ENCODE peak calls at places on chromosomes 7 and 10, in ten cellular contexts. One of them, this sample, is unnamed.

GRCh38 chr10:51103818-51104217 is 29.5 kb downstream of the PRKG1 start:
- ATAC-seq in HepG2: no peak
- ATAC-seq in upper lobe of left lung: no peak
- ATAC-seq in HCT116: no peak
- ATAC-seq in K562: no peak
- ATAC-seq in right lobe of liver: no peak
- ATAC-seq in A549: no peak
- ATAC-seq in body of pancreas: no peak
- ATAC-seq in gastrocnemius medialis: no peak
- ATAC-seq in heart left ventricle: no peak
- ATAC-seq in this sample: no peak

GRCh38 chr7:108404509-108405435 is 51.5 kb downstream of the NRCAM start:
- ATAC-seq in HepG2: no peak
- ATAC-seq in upper lobe of left lung: no peak
- ATAC-seq in HCT116: no peak
- ATAC-seq in K562: no peak
- ATAC-seq in right lobe of liver: no peak
- ATAC-seq in A549: no peak
- ATAC-seq in body of pancreas: no peak
- ATAC-seq in gastrocnemius medialis: no peak
- ATAC-seq in heart left ventricle: no peak
- ATAC-seq in this sample: no peak

GRCh38 chr10:6953131-6953834 is 373.2 kb upstream of the PRKCQ start:
- ATAC-seq in HepG2: no peak
- ATAC-seq in upper lobe of left lung: no peak
- ATAC-seq in HCT116: no peak
- ATAC-seq in K562: no peak
- ATAC-seq in right lobe of liver: no peak
- ATAC-seq in A549: no peak
- ATAC-seq in body of pancreas: no peak
- ATAC-seq in gastrocnemius medialis: no peak
- ATAC-seq in heart left ventricle: peak; percentile 46
- ATAC-seq in this sample: peak; percentile 65

GRCh38 chr10:19654576-19654975 is 161.7 kb upstream of the PLXDC2 start:
- ATAC-seq in HepG2: no peak
- ATAC-seq in upper lobe of left lung: no peak
- ATAC-seq in HCT116: no peak
- ATAC-seq in K562: no peak
- ATAC-seq in right lobe of liver: no peak
- ATAC-seq in A549: no peak
- ATAC-seq in body of pancreas: no peak
- ATAC-seq in gastrocnemius medialis: no peak
- ATAC-seq in heart left ventricle: peak; percentile 54
- ATAC-seq in this sample: no peak

GRCh38 chr7:129166745-129167144 is 21.7 kb upstream of the SMO start:
- ATAC-seq in HepG2: no peak
- ATAC-seq in upper lobe of left lung: no peak
- ATAC-seq in HCT116: no peak
- ATAC-seq in K562: no peak
- ATAC-seq in right lobe of liver: no peak
- ATAC-seq in A549: no peak
- ATAC-seq in body of pancreas: no peak
- ATAC-seq in gastrocnemius medialis: no peak
- ATAC-seq in heart left ventricle: no peak
- ATAC-seq in this sample: no peak

GRCh38 chr7:43302211-43302711 is 189.8 kb downstream of the HECW1 start:
- ATAC-seq in HepG2: peak; percentile 98
- ATAC-seq in upper lobe of left lung: peak; percentile 41
- ATAC-seq in HCT116: peak; percentile 61
- ATAC-seq in K562: no peak
- ATAC-seq in right lobe of liver: peak; percentile 33
- ATAC-seq in A549: peak; percentile 54
- ATAC-seq in body of pancreas: no peak
- ATAC-seq in gastrocnemius medialis: no peak
- ATAC-seq in heart left ventricle: no peak
- ATAC-seq in this sample: peak; percentile 22

GRCh38 chr10:42367532-42368230 is 270.7 kb downstream of the ZNF33B start:
- ATAC-seq in HepG2: peak; percentile 93
- ATAC-seq in upper lobe of left lung: peak; percentile 78
- ATAC-seq in HCT116: no peak
- ATAC-seq in K562: peak; percentile 99
- ATAC-seq in right lobe of liver: peak; percentile 97
- ATAC-seq in A549: no peak
- ATAC-seq in body of pancreas: peak; percentile 99
- ATAC-seq in gastrocnemius medialis: peak; percentile 54
- ATAC-seq in heart left ventricle: peak; percentile 100
- ATAC-seq in this sample: peak; percentile 81

GRCh38 chr7:99648843-99649242 is 31.0 kb downstream of the CYP3A5 start:
- ATAC-seq in HepG2: no peak
- ATAC-seq in upper lobe of left lung: no peak
- ATAC-seq in HCT116: no peak
- ATAC-seq in K562: no peak
- ATAC-seq in right lobe of liver: no peak
- ATAC-seq in A549: no peak
- ATAC-seq in body of pancreas: no peak
- ATAC-seq in gastrocnemius medialis: no peak
- ATAC-seq in heart left ventricle: no peak
- ATAC-seq in this sample: no peak

GRCh38 chr10:14060320-14061070 is 270.2 kb downstream of the FRMD4A start:
- ATAC-seq in HepG2: no peak
- ATAC-seq in upper lobe of left lung: peak; percentile 5
- ATAC-seq in HCT116: no peak
- ATAC-seq in K562: no peak
- ATAC-seq in right lobe of liver: no peak
- ATAC-seq in A549: no peak
- ATAC-seq in body of pancreas: no peak
- ATAC-seq in gastrocnemius medialis: no peak
- ATAC-seq in heart left ventricle: peak; percentile 42
- ATAC-seq in this sample: no peak

GRCh38 chr10:101875068-101875688 is 31.6 kb upstream of the KCNIP2 start:
- ATAC-seq in HepG2: no peak
- ATAC-seq in upper lobe of left lung: no peak
- ATAC-seq in HCT116: no peak
- ATAC-seq in K562: no peak
- ATAC-seq in right lobe of liver: no peak
- ATAC-seq in A549: no peak
- ATAC-seq in body of pancreas: no peak
- ATAC-seq in gastrocnemius medialis: no peak
- ATAC-seq in heart left ventricle: no peak
- ATAC-seq in this sample: no peak

GRCh38 chr10:32937824-32938482 is 20.1 kb downstream of the ITGB1 start:
- ATAC-seq in HepG2: peak; percentile 62
- ATAC-seq in upper lobe of left lung: peak; percentile 49
- ATAC-seq in HCT116: no peak
- ATAC-seq in K562: peak; percentile 55
- ATAC-seq in right lobe of liver: peak; percentile 57
- ATAC-seq in A549: peak; percentile 29
- ATAC-seq in body of pancreas: peak; percentile 66
- ATAC-seq in gastrocnemius medialis: peak; percentile 41
- ATAC-seq in heart left ventricle: peak; percentile 51
- ATAC-seq in this sample: peak; percentile 66

GRCh38 chr7:18860226-18860625 is 257.2 kb downstream of the TWIST1 start:
- ATAC-seq in HepG2: no peak
- ATAC-seq in upper lobe of left lung: no peak
- ATAC-seq in HCT116: no peak
- ATAC-seq in K562: no peak
- ATAC-seq in right lobe of liver: no peak
- ATAC-seq in A549: no peak
- ATAC-seq in body of pancreas: no peak
- ATAC-seq in gastrocnemius medialis: no peak
- ATAC-seq in heart left ventricle: no peak
- ATAC-seq in this sample: no peak

GRCh38 chr10:74118794-74119193 is 31.8 kb downstream of the AP3M1 start:
- ATAC-seq in HepG2: peak; percentile 37
- ATAC-seq in upper lobe of left lung: no peak
- ATAC-seq in HCT116: peak; percentile 97
- ATAC-seq in K562: peak; percentile 58
- ATAC-seq in right lobe of liver: peak; percentile 36
- ATAC-seq in A549: peak; percentile 85
- ATAC-seq in body of pancreas: no peak
- ATAC-seq in gastrocnemius medialis: peak; percentile 24
- ATAC-seq in heart left ventricle: peak; percentile 17
- ATAC-seq in this sample: no peak

GRCh38 chr10:75250934-75251333 is 15.2 kb upstream of the COMTD1 start:
- ATAC-seq in HepG2: peak; percentile 38
- ATAC-seq in upper lobe of left lung: no peak
- ATAC-seq in HCT116: peak; percentile 68
- ATAC-seq in K562: no peak
- ATAC-seq in right lobe of liver: no peak
- ATAC-seq in A549: peak; percentile 38
- ATAC-seq in body of pancreas: no peak
- ATAC-seq in gastrocnemius medialis: no peak
- ATAC-seq in heart left ventricle: no peak
- ATAC-seq in this sample: no peak

DNA sequence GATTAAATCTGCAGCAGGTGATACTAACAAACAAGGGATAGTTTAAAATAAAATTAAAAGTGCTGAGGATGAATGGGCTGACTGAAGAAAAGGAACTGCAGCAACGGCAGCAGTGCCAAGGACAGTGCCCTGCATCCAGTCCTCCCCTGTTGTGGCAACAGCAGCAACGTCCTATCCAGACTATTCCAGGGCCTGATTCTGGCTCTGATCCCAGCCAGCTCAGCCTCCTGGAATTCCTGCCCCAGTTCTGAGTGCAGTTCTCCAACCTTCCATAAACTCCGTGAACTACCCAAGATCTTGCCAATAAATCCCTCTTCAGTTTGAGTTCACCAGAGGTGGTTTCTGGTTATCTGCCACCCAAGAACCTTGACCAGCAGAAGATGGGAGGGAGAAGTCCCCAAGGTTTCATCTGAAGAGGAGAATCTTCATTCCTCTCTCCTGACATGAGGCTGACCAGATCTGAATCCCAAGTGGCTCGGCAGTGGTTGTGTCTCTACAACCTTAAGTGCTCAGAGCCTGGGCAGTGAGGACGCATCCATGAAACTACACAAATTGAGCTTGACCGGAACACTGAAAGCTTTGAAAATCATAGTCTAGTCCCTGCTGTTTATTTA is 115.8 kb downstream of the SORBS1 start:
- ATAC-seq in HepG2: peak; percentile 48
- ATAC-seq in upper lobe of left lung: peak; percentile 89
- ATAC-seq in HCT116: peak; percentile 82
- ATAC-seq in K562: no peak
- ATAC-seq in right lobe of liver: peak; percentile 91
- ATAC-seq in A549: peak; percentile 94
- ATAC-seq in body of pancreas: peak; percentile 74
- ATAC-seq in gastrocnemius medialis: peak; percentile 91
- ATAC-seq in heart left ventricle: peak; percentile 89
- ATAC-seq in this sample: peak; percentile 84
- TF ChIP-seq POLR2A in HepG2: no peak
- TF ChIP-seq POLR2A in upper lobe of left lung: no peak
- TF ChIP-seq POLR2A in HCT116: no peak
- TF ChIP-seq POLR2A in K562: no peak
- TF ChIP-seq POLR2A in right lobe of liver: peak; percentile 20
- TF ChIP-seq POLR2A in A549: no peak
- TF ChIP-seq POLR2A in body of pancreas: no peak
- TF ChIP-seq POLR2A in gastrocnemius medialis: no peak
- TF ChIP-seq POLR2A in heart left ventricle: no peak
- TF ChIP-seq POLR2A in this sample: no peak

DNA sequence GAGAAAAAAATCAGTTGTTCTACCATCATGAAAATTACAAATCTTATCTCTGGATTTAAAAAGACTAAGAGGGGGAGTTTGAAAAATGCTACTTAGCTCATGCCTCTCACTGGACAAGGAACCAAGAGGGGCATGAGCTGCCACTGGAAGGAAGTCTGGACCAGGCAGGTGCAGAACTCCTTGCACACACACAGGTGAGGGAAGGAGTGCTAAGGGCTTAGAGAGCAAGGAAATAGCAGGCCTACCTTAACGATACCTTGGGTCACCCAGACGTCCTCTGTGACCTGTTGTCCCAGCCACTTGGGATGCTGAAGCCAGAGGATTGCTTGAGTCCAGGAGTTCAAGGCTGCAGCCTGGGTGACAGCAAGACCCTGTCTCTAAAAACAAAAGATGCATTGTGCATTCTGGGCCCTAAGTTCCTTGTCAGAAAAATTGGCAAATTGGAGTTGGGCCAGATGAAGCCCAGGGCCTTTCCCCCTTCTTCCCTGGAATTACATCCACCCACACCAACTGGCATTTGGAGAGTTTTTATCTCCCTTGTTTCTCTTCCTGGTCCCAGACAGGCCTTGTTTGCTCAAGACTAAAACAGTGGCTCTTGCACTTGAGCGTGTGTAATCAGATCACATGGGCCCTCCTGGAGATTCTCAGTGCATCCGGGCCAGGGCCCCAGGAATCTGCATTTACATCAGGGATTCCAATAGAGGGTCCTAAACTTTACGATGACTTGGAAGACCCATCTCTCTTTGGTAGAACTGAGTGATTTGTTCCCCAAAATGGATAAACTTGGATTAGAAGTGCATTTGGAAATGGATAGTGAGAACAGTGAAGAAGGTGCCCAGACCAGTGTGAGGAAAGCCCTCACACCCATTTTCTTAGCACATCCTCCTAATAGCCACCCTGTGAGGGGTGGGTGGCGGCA is 3.0 kb downstream of the DDIT4 start:
- ATAC-seq in HepG2: no peak
- ATAC-seq in upper lobe of left lung: no peak
- ATAC-seq in HCT116: no peak
- ATAC-seq in K562: peak; percentile 11
- ATAC-seq in right lobe of liver: no peak
- ATAC-seq in A549: no peak
- ATAC-seq in body of pancreas: peak; percentile 9
- ATAC-seq in gastrocnemius medialis: peak; percentile 4
- ATAC-seq in heart left ventricle: no peak
- ATAC-seq in this sample: no peak
- TF ChIP-seq POLR2A in HepG2: no peak
- TF ChIP-seq POLR2A in upper lobe of left lung: no peak
- TF ChIP-seq POLR2A in HCT116: peak; percentile 93
- TF ChIP-seq POLR2A in K562: peak; percentile 79
- TF ChIP-seq POLR2A in right lobe of liver: no peak
- TF ChIP-seq POLR2A in A549: peak; percentile 86
- TF ChIP-seq POLR2A in body of pancreas: peak; percentile 90
- TF ChIP-seq POLR2A in gastrocnemius medialis: no peak
- TF ChIP-seq POLR2A in heart left ventricle: no peak
- TF ChIP-seq POLR2A in this sample: no peak

GRCh38 chr7:44380179-44380830 is 54.9 kb upstream of the CAMK2B start:
- ATAC-seq in HepG2: no peak
- ATAC-seq in upper lobe of left lung: no peak
- ATAC-seq in HCT116: no peak
- ATAC-seq in K562: no peak
- ATAC-seq in right lobe of liver: no peak
- ATAC-seq in A549: no peak
- ATAC-seq in body of pancreas: no peak
- ATAC-seq in gastrocnemius medialis: no peak
- ATAC-seq in heart left ventricle: no peak
- ATAC-seq in this sample: no peak
- TF ChIP-seq POLR2A in HepG2: no peak
- TF ChIP-seq POLR2A in upper lobe of left lung: no peak
- TF ChIP-seq POLR2A in HCT116: no peak
- TF ChIP-seq POLR2A in K562: no peak
- TF ChIP-seq POLR2A in right lobe of liver: no peak
- TF ChIP-seq POLR2A in A549: no peak
- TF ChIP-seq POLR2A in body of pancreas: no peak
- TF ChIP-seq POLR2A in gastrocnemius medialis: no peak
- TF ChIP-seq POLR2A in heart left ventricle: no peak
- TF ChIP-seq POLR2A in this sample: no peak

DNA sequence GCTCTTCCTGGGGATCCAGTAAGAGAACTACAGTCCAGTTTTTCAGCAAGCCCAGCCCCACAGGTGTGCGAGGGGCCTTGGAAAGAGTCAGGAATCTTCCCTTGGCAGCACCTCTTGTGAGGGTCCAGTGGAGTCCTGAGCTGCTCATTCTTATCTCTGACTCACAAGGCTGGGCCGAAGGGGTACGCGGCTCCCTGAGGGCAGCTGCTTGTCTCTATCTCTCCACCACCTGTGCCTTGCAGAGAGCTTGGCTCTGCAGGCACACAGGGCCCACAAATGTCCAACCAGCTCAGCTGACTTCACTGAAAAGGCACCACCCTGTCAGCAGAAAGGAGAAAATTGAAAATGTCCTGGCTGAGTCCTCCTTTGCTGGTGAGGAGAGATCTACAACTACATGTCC is 23.6 kb downstream of the UROS start:
- ATAC-seq in HepG2: no peak
- ATAC-seq in upper lobe of left lung: no peak
- ATAC-seq in HCT116: no peak
- ATAC-seq in K562: peak; percentile 69
- ATAC-seq in right lobe of liver: no peak
- ATAC-seq in A549: no peak
- ATAC-seq in body of pancreas: no peak
- ATAC-seq in gastrocnemius medialis: no peak
- ATAC-seq in heart left ventricle: no peak
- ATAC-seq in this sample: no peak
- TF ChIP-seq POLR2A in HepG2: no peak
- TF ChIP-seq POLR2A in upper lobe of left lung: no peak
- TF ChIP-seq POLR2A in HCT116: no peak
- TF ChIP-seq POLR2A in K562: no peak
- TF ChIP-seq POLR2A in right lobe of liver: no peak
- TF ChIP-seq POLR2A in A549: no peak
- TF ChIP-seq POLR2A in body of pancreas: no peak
- TF ChIP-seq POLR2A in gastrocnemius medialis: no peak
- TF ChIP-seq POLR2A in heart left ventricle: no peak
- TF ChIP-seq POLR2A in this sample: no peak

This sample was measured in gastroesophageal sphincter.